ENCODE peak calls at places on chromosomes 13 and 19, in seven cellular contexts. C, E, U, A, K, B and H are unnamed samples.

GRCh38 chr13:54884645-54885044 is 1856.0 kb downstream of the OLFM4 start:
- DNase-seq in C (no peak), E (no peak), U (no peak), A (no peak), K (no peak), B (no peak), H (no peak)

GRCh38 chr19:45791744-45792481 is 732 bp downstream of the DMWD start:
- DNase-seq in C (no peak), E (no peak), U (no peak), A (no peak), K (no peak), B (no peak), H (no peak)

GRCh38 chr13:77810430-77810829 is 108.2 kb downstream of the EDNRB start:
- DNase-seq in C (no peak), E (no peak), U (no peak), A (peak), K (peak), B (no peak), H (peak)

GRCh38 chr19:4730740-4731171 is 7.1 kb upstream of the DPP9 start:
- DNase-seq in C (no peak), E (no peak), U (peak), A (peak), K (no peak), B (peak), H (no peak)

GRCh38 chr19:42424712-42425131 is 2.5 kb downstream of the LIPE start:
- DNase-seq in C (no peak), E (no peak), U (no peak), A (no peak), K (no peak), B (no peak), H (no peak)

GRCh38 chr19:3459322-3459881 is 20.9 kb downstream of the SMIM24 start:
- DNase-seq in C (peak), E (no peak), U (no peak), A (no peak), K (peak), B (no peak), H (no peak)

GRCh38 chr13:113724780-113725315 is 34.2 kb upstream of the TMEM255B start:
- DNase-seq in C (peak), E (peak), U (peak), A (peak), K (peak), B (peak), H (no peak)

GRCh38 chr13:24234200-24234915 is 73.8 kb downstream of the SPATA13 start:
- DNase-seq in C (no peak), E (no peak), U (no peak), A (no peak), K (no peak), B (no peak), H (no peak)

GRCh38 chr13:40668335-40668734 is 1.9 kb upstream of the FOXO1 start:
- DNase-seq in C (peak), E (no peak), U (no peak), A (no peak), K (peak), B (no peak), H (peak)

GRCh38 chr19:18514800-18515682 is 6.8 kb downstream of the ELL start:
- DNase-seq in C (peak), E (no peak), U (no peak), A (no peak), K (peak), B (no peak), H (no peak)

GRCh38 chr13:97226788-97227627 is 4.9 kb downstream of the MBNL2 start:
- DNase-seq in C (no peak), E (no peak), U (no peak), A (no peak), K (no peak), B (no peak), H (peak)

GRCh38 chr19:3097442-3097871 is 3.3 kb downstream of the GNA11 start:
- DNase-seq in C (no peak), E (no peak), U (no peak), A (no peak), K (no peak), B (no peak), H (no peak)

GRCh38 chr13:33284016-33284415 is 1.5 kb downstream of the STARD13 start:
- DNase-seq in C (no peak), E (no peak), U (no peak), A (no peak), K (no peak), B (no peak), H (no peak)

GRCh38 chr19:1166872-1167573 is 7.0 kb downstream of the SBNO2 start:
- DNase-seq in C (no peak), E (no peak), U (no peak), A (no peak), K (no peak), B (no peak), H (no peak)

GRCh38 chr13:93227280-93227905 is 786 bp downstream of the GPC6 start:
- DNase-seq in C (no peak), E (no peak), U (no peak), A (peak), K (peak), B (no peak), H (peak)

GRCh38 chr13:73261739-73262216 is 203.0 kb downstream of the KLF5 start:
- DNase-seq in C (no peak), E (no peak), U (no peak), A (no peak), K (no peak), B (no peak), H (no peak)

GRCh38 chr19:16266586-16266942 is 58.1 kb upstream of the KLF2 start:
- DNase-seq in C (no peak), E (peak), U (peak), A (no peak), K (no peak), B (no peak), H (no peak)

GRCh38 chr19:2636897-2637683 is 65.4 kb downstream of the GNG7 start:
- DNase-seq in C (peak), E (peak), U (peak), A (no peak), K (peak), B (peak), H (no peak)

GRCh38 chr19:1882089-1882785 is 3.1 kb downstream of the ABHD17A start:
- DNase-seq in C (no peak), E (peak), U (no peak), A (no peak), K (no peak), B (peak), H (no peak)

GRCh38 chr13:104485571-104485970 is 1419.4 kb upstream of the SLC10A2 start:
- DNase-seq in C (no peak), E (no peak), U (no peak), A (no peak), K (no peak), B (no peak), H (no peak)

GRCh38 chr13:109833071-109833470 is 46.7 kb upstream of the IRS2 start:
- DNase-seq in C (no peak), E (no peak), U (no peak), A (no peak), K (no peak), B (no peak), H (no peak)

GRCh38 chr19:36032251-36033104 is at the start of gene CLIP3:
- DNase-seq in C (peak), E (no peak), U (peak), A (peak), K (peak), B (peak), H (no peak)

GRCh38 chr19:375395-376110 is 31.0 kb upstream of the MIER2 start:
- DNase-seq in C (no peak), E (no peak), U (no peak), A (no peak), K (no peak), B (no peak), H (no peak)

GRCh38 chr13:111387026-111387871 is 66.8 kb downstream of the TEX29 start:
- DNase-seq in C (no peak), E (no peak), U (no peak), A (no peak), K (no peak), B (no peak), H (no peak)

GRCh38 chr13:98785405-98785804 is 32.9 kb upstream of the SLC15A1 start:
- DNase-seq in C (no peak), E (no peak), U (no peak), A (no peak), K (no peak), B (no peak), H (no peak)

GRCh38 chr13:102710261-102710679 is 15.4 kb upstream of the METTL21C start:
- DNase-seq in C (peak), E (no peak), U (no peak), A (peak), K (peak), B (no peak), H (no peak)

GRCh38 chr13:113123226-113124150 is 889 bp downstream of the F10 start:
- DNase-seq in C (no peak), E (no peak), U (no peak), A (no peak), K (no peak), B (no peak), H (no peak)

GRCh38 chr19:19514881-19515763 is at the start of gene TSSK6:
- DNase-seq in C (no peak), E (no peak), U (no peak), A (no peak), K (no peak), B (no peak), H (no peak)

GRCh38 chr13:51924756-51925544 is 63.2 kb downstream of the CCDC70 start:
- DNase-seq in C (no peak), E (no peak), U (no peak), A (no peak), K (no peak), B (no peak), H (no peak)

GRCh38 chr13:59658027-59658735 is 505.5 kb downstream of the DIAPH3 start:
- DNase-seq in C (no peak), E (no peak), U (no peak), A (no peak), K (no peak), B (no peak), H (no peak)

GRCh38 chr19:48635263-48635965 is 1.8 kb downstream of the DBP start:
- DNase-seq in C (peak), E (no peak), U (peak), A (no peak), K (no peak), B (peak), H (no peak)

GRCh38 chr13:29679357-29680050 is 84.0 kb upstream of the SLC7A1 start:
- DNase-seq in C (no peak), E (no peak), U (no peak), A (peak), K (no peak), B (no peak), H (no peak)

GRCh38 chr19:17681505-17682125 is 6.5 kb downstream of the UNC13A start:
- DNase-seq in C (no peak), E (no peak), U (peak), A (no peak), K (peak), B (no peak), H (no peak)

GRCh38 chr13:94309576-94309975 is 169.9 kb downstream of the DCT start:
- DNase-seq in C (no peak), E (no peak), U (no peak), A (peak), K (no peak), B (no peak), H (no peak)

GRCh38 chr13:44032801-44033200 is 153.1 kb downstream of the LACC1 start:
- DNase-seq in C (no peak), E (no peak), U (no peak), A (no peak), K (no peak), B (no peak), H (no peak)

GRCh38 chr13:103277959-103278673 is 211.9 kb upstream of the SLC10A2 start:
- DNase-seq in C (no peak), E (no peak), U (no peak), A (no peak), K (no peak), B (no peak), H (no peak)

GRCh38 chr19:10339380-10339960 is at the start of gene ICAM3:
- DNase-seq in C (no peak), E (no peak), U (peak), A (no peak), K (no peak), B (peak), H (no peak)

GRCh38 chr19:1936916-1937610 is 3.9 kb upstream of the CSNK1G2 start:
- DNase-seq in C (no peak), E (no peak), U (no peak), A (no peak), K (no peak), B (no peak), H (no peak)

GRCh38 chr13:88303605-88304004 is 632.4 kb downstream of the SLITRK5 start:
- DNase-seq in C (no peak), E (no peak), U (no peak), A (no peak), K (no peak), B (no peak), H (no peak)